ENCODE peak calls at places on chromosomes 16 and 17, in eight cellular contexts. T, A, E, W, I, D, P and J are unnamed samples.

GRCh38 chr16:69113216-69113615 is 7.8 kb downstream of the HAS3 start:
- DNase-seq in T (no peak), A (no peak), E (no peak), W (no peak), I (no peak), D (no peak), P (no peak), J (no peak)

GRCh38 chr16:72172105-72173034 is at the start of gene PMFBP1:
- DNase-seq in T (peak; percentile 3), A (peak; percentile 35), E (no peak), W (no peak), I (peak; percentile 85), D (peak; percentile 87), P (no peak), J (peak; percentile 70)

GRCh38 chr17:43019418-43019817 is 2.8 kb downstream of the VAT1 start:
- DNase-seq in T (no peak), A (peak; percentile 65), E (no peak), W (no peak), I (no peak), D (peak; percentile 36), P (no peak), J (no peak)

GRCh38 chr16:1772362-1772907 is at the start of gene EME2:
- DNase-seq in T (no peak), A (no peak), E (no peak), W (no peak), I (peak; percentile 62), D (no peak), P (no peak), J (peak; percentile 61)

GRCh38 chr17:37614391-37614790 is 5.2 kb upstream of the SYNRG start:
- DNase-seq in T (no peak), A (no peak), E (no peak), W (no peak), I (peak; percentile 91), D (peak; percentile 5), P (no peak), J (no peak)

GRCh38 chr16:11258553-11259287 is 2.7 kb upstream of the SOCS1 start:
- DNase-seq in T (no peak), A (peak; percentile 77), E (peak; percentile 64), W (peak; percentile 60), I (no peak), D (peak; percentile 32), P (peak; percentile 57), J (peak; percentile 82)

GRCh38 chr16:14092579-14092978 is 21.5 kb downstream of the MRTFB start:
- DNase-seq in T (no peak), A (no peak), E (no peak), W (no peak), I (no peak), D (no peak), P (no peak), J (no peak)

GRCh38 chr16:56477096-56477878 is 25.9 kb downstream of the OGFOD1 start:
- DNase-seq in T (peak; percentile 10), A (no peak), E (no peak), W (no peak), I (peak; percentile 81), D (peak; percentile 82), P (no peak), J (no peak)

GRCh38 chr16:66388350-66389139 is 22.1 kb downstream of the CDH5 start:
- DNase-seq in T (no peak), A (no peak), E (no peak), W (no peak), I (no peak), D (no peak), P (no peak), J (no peak)

GRCh38 chr16:46690281-46691178 is 1.1 kb downstream of the ORC6 start:
- DNase-seq in T (no peak), A (peak; percentile 62), E (peak; percentile 56), W (no peak), I (peak; percentile 20), D (peak; percentile 53), P (no peak), J (no peak)

GRCh38 chr17:6330936-6331335 is 104.0 kb downstream of the AIPL1 start:
- DNase-seq in T (no peak), A (no peak), E (no peak), W (no peak), I (no peak), D (no peak), P (no peak), J (no peak)

GRCh38 chr17:66711403-66711802 is 123.5 kb upstream of the CACNG5 start:
- DNase-seq in T (no peak), A (no peak), E (no peak), W (no peak), I (no peak), D (no peak), P (no peak), J (no peak)

DNA sequence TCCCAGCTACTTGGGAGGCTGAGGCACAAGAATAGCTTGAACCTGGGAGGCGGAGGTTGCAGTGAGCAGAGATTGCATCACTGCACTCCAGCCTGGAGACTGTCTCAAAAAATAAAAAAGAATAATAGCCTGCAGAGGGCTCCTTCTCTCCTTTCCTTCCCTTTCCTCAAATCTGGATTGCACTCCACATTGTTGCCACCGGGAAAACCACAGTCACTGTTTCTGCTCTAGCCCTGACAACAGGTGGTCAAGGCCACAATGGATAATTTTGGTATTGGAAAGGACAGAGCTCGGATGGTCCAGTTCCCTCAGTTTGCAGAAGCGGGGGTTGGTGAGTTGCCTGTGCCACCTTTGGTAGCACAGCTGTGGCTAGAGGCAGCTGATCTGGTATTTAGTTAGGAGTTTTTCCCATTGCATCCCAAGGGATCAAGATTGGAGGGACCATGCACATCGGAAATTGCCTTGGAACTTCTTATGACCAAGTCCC is 44.7 kb upstream of the PRSS54 start:
- DNase-seq in T (peak; percentile 30), A (peak; percentile 24), E (no peak), W (no peak), I (peak; percentile 16), D (peak; percentile 51), P (no peak), J (no peak)
- TF ChIP-seq CTCF in T (peak; percentile 33), A (peak; percentile 22), E (no peak), W (peak; percentile 21), I (peak; percentile 38), D (peak; percentile 25), P (peak; percentile 42), J (no peak)

GRCh38 chr17:76473541-76473985 is 6.2 kb downstream of the AANAT start:
- DNase-seq in T (no peak), A (no peak), E (no peak), W (no peak), I (no peak), D (no peak), P (no peak), J (peak; percentile 37)
- TF ChIP-seq CTCF in T (peak; percentile 28), A (no peak), E (no peak), W (peak; percentile 6), I (peak; percentile 30), D (peak; percentile 36), P (no peak), J (peak; percentile 41)

GRCh38 chr17:7440113-7440822 is 956 bp downstream of the FGF11 start:
- DNase-seq in T (peak; percentile 55), A (peak; percentile 77), E (peak; percentile 65), W (peak; percentile 73), I (peak; percentile 49), D (peak; percentile 23), P (peak; percentile 67), J (peak; percentile 81)

GRCh38 chr17:7442142-7442541 is 2.7 kb upstream of the CHRNB1 start:
- DNase-seq in T (no peak), A (no peak), E (no peak), W (no peak), I (no peak), D (no peak), P (no peak), J (no peak)

GRCh38 chr17:7439462-7440112 is at the start of gene FGF11:
- DNase-seq in T (no peak), A (no peak), E (peak; percentile 43), W (no peak), I (no peak), D (no peak), P (no peak), J (no peak)

GRCh38 chr17:7440823-7441174 is 1.5 kb downstream of the FGF11 start:
- DNase-seq in T (no peak), A (peak; percentile 67), E (no peak), W (peak; percentile 85), I (peak; percentile 33), D (peak; percentile 20), P (peak; percentile 61), J (peak; percentile 80)

GRCh38 chr17:7441202-7441705 is 1.9 kb downstream of the FGF11 start:
- DNase-seq in T (no peak), A (no peak), E (no peak), W (no peak), I (no peak), D (no peak), P (no peak), J (no peak)
- TF ChIP-seq CTCF in T (no peak), A (no peak), E (no peak), W (no peak), I (no peak), D (no peak), P (no peak), J (no peak)

DNA sequence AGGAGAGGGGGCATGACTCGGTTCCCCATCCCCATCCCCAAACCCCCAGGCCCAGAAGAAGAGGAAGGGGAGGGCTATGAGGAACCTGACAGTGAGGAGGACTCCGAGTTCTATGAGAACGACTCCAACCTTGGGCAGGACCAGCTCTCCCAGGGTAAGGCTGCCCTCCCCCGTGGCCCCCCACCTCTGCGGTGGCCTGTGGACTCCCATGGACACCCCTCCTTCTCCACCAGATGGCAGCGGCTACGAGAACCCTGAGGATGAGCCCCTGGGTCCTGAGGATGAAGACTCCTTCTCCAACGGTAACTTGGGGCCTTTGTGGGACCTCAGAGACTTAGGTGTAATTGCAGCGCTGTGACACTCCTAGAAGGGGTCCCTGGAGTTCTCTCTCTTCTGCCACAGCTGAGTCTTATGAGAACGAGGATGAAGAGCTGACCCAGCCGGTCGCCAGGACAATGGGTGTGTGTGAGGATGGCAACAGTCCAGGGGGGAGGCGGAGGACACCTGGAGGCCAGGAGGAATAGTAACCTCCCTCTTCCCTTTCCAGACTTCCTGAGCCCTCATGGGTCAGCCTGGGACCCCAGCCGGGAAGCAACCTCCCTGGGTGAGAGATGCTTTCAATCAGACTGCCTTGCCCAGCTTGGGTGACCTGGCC is 5.6 kb downstream of the CD19 start:
- DNase-seq in T (no peak), A (no peak), E (no peak), W (no peak), I (no peak), D (no peak), P (no peak), J (no peak)
- TF ChIP-seq CTCF in T (no peak), A (no peak), E (no peak), W (no peak), I (no peak), D (no peak), P (no peak), J (no peak)